ENCODE peak calls at places on chromosomes 11 and 22, in nine cellular contexts. One of them, this sample, is unnamed.
A peak's percentile ranks its signal among the peaks of the same experiment; 100 is the strongest.

GRCh38 chr11:100730266-100730665 is 43.2 kb downstream of the ARHGAP42 start:
- DNase-seq in OCI-LY7: no peak
- DNase-seq in choroid plexus epithelial cell: peak; percentile 41
- DNase-seq in skeletal muscle cell: peak; percentile 23
- DNase-seq in cardiac muscle cell: no peak
- DNase-seq in colonic mucosa: no peak
- DNase-seq in body of pancreas: no peak
- DNase-seq in CD4-positive, alpha-beta memory T cell: no peak
- DNase-seq in CD8-positive, alpha-beta memory T cell: no peak
- DNase-seq in this sample: peak; percentile 94

GRCh38 chr11:118210323-118210722 is 14.5 kb downstream of the JAML start:
- DNase-seq in OCI-LY7: no peak
- DNase-seq in choroid plexus epithelial cell: no peak
- DNase-seq in skeletal muscle cell: no peak
- DNase-seq in cardiac muscle cell: no peak
- DNase-seq in colonic mucosa: no peak
- DNase-seq in body of pancreas: no peak
- DNase-seq in CD4-positive, alpha-beta memory T cell: no peak
- DNase-seq in CD8-positive, alpha-beta memory T cell: no peak
- DNase-seq in this sample: no peak

GRCh38 chr11:19076744-19077589 is 16.4 kb upstream of the MRGPRX2 start:
- DNase-seq in OCI-LY7: peak; percentile 48
- DNase-seq in choroid plexus epithelial cell: peak; percentile 61
- DNase-seq in skeletal muscle cell: no peak
- DNase-seq in cardiac muscle cell: peak; percentile 62
- DNase-seq in colonic mucosa: peak; percentile 73
- DNase-seq in body of pancreas: peak; percentile 74
- DNase-seq in CD4-positive, alpha-beta memory T cell: peak; percentile 36
- DNase-seq in CD8-positive, alpha-beta memory T cell: peak; percentile 65
- DNase-seq in this sample: no peak

GRCh38 chr11:69644071-69644961 is 3.4 kb downstream of the CCND1 start:
- DNase-seq in OCI-LY7: no peak
- DNase-seq in choroid plexus epithelial cell: peak; percentile 96
- DNase-seq in skeletal muscle cell: peak; percentile 91
- DNase-seq in cardiac muscle cell: peak; percentile 74
- DNase-seq in colonic mucosa: peak; percentile 76
- DNase-seq in body of pancreas: peak; percentile 55
- DNase-seq in CD4-positive, alpha-beta memory T cell: no peak
- DNase-seq in CD8-positive, alpha-beta memory T cell: no peak
- DNase-seq in this sample: peak; percentile 55

GRCh38 chr11:64384981-64385952 is 26.3 kb downstream of the RPS6KA4 start:
- DNase-seq in OCI-LY7: peak; percentile 42
- DNase-seq in choroid plexus epithelial cell: no peak
- DNase-seq in skeletal muscle cell: no peak
- DNase-seq in cardiac muscle cell: peak; percentile 48
- DNase-seq in colonic mucosa: no peak
- DNase-seq in body of pancreas: no peak
- DNase-seq in CD4-positive, alpha-beta memory T cell: no peak
- DNase-seq in CD8-positive, alpha-beta memory T cell: no peak
- DNase-seq in this sample: no peak

GRCh38 chr11:76604652-76605241 is 65.8 kb downstream of the LRRC32 start:
- DNase-seq in OCI-LY7: no peak
- DNase-seq in choroid plexus epithelial cell: peak; percentile 57
- DNase-seq in skeletal muscle cell: no peak
- DNase-seq in cardiac muscle cell: no peak
- DNase-seq in colonic mucosa: peak; percentile 63
- DNase-seq in body of pancreas: peak; percentile 73
- DNase-seq in CD4-positive, alpha-beta memory T cell: no peak
- DNase-seq in CD8-positive, alpha-beta memory T cell: peak; percentile 32
- DNase-seq in this sample: no peak

GRCh38 chr11:121723261-121723741 is 270.5 kb upstream of the SORL1-AS1 start:
- DNase-seq in OCI-LY7: no peak
- DNase-seq in choroid plexus epithelial cell: peak; percentile 69
- DNase-seq in skeletal muscle cell: no peak
- DNase-seq in cardiac muscle cell: peak; percentile 21
- DNase-seq in colonic mucosa: no peak
- DNase-seq in body of pancreas: peak; percentile 16
- DNase-seq in CD4-positive, alpha-beta memory T cell: no peak
- DNase-seq in CD8-positive, alpha-beta memory T cell: no peak
- DNase-seq in this sample: no peak

GRCh38 chr11:68002575-68002942 is 1.3 kb downstream of the UNC93B1 start:
- DNase-seq in OCI-LY7: peak; percentile 84
- DNase-seq in choroid plexus epithelial cell: no peak
- DNase-seq in skeletal muscle cell: no peak
- DNase-seq in cardiac muscle cell: no peak
- DNase-seq in colonic mucosa: no peak
- DNase-seq in body of pancreas: no peak
- DNase-seq in CD4-positive, alpha-beta memory T cell: no peak
- DNase-seq in CD8-positive, alpha-beta memory T cell: no peak
- DNase-seq in this sample: no peak

GRCh38 chr11:72111300-72111699 is 1.2 kb downstream of the ANAPC15 start:
- DNase-seq in OCI-LY7: no peak
- DNase-seq in choroid plexus epithelial cell: no peak
- DNase-seq in skeletal muscle cell: no peak
- DNase-seq in cardiac muscle cell: no peak
- DNase-seq in colonic mucosa: no peak
- DNase-seq in body of pancreas: no peak
- DNase-seq in CD4-positive, alpha-beta memory T cell: no peak
- DNase-seq in CD8-positive, alpha-beta memory T cell: no peak
- DNase-seq in this sample: no peak

GRCh38 chr11:72112541-72113136 is at the start of gene ANAPC15:
- DNase-seq in OCI-LY7: peak; percentile 99
- DNase-seq in choroid plexus epithelial cell: peak; percentile 100
- DNase-seq in skeletal muscle cell: peak; percentile 97
- DNase-seq in cardiac muscle cell: peak; percentile 99
- DNase-seq in colonic mucosa: peak; percentile 99
- DNase-seq in body of pancreas: peak; percentile 99
- DNase-seq in CD4-positive, alpha-beta memory T cell: peak; percentile 99
- DNase-seq in CD8-positive, alpha-beta memory T cell: peak; percentile 99
- DNase-seq in this sample: peak; percentile 95

GRCh38 chr11:72114570-72114969 is 2.1 kb upstream of the ANAPC15 start:
- DNase-seq in OCI-LY7: no peak
- DNase-seq in choroid plexus epithelial cell: no peak
- DNase-seq in skeletal muscle cell: no peak
- DNase-seq in cardiac muscle cell: no peak
- DNase-seq in colonic mucosa: no peak
- DNase-seq in body of pancreas: no peak
- DNase-seq in CD4-positive, alpha-beta memory T cell: no peak
- DNase-seq in CD8-positive, alpha-beta memory T cell: no peak
- DNase-seq in this sample: no peak

GRCh38 chr11:72113170-72113808 is 794 bp upstream of the ANAPC15 start:
- DNase-seq in OCI-LY7: no peak
- DNase-seq in choroid plexus epithelial cell: no peak
- DNase-seq in skeletal muscle cell: no peak
- DNase-seq in cardiac muscle cell: no peak
- DNase-seq in colonic mucosa: no peak
- DNase-seq in body of pancreas: no peak
- DNase-seq in CD4-positive, alpha-beta memory T cell: no peak
- DNase-seq in CD8-positive, alpha-beta memory T cell: no peak
- DNase-seq in this sample: no peak

GRCh38 chr11:72111803-72112540 is 523 bp downstream of the ANAPC15 start:
- DNase-seq in OCI-LY7: peak; percentile 99
- DNase-seq in choroid plexus epithelial cell: peak; percentile 100
- DNase-seq in skeletal muscle cell: peak; percentile 97
- DNase-seq in cardiac muscle cell: peak; percentile 99
- DNase-seq in colonic mucosa: peak; percentile 96
- DNase-seq in body of pancreas: peak; percentile 94
- DNase-seq in CD4-positive, alpha-beta memory T cell: peak; percentile 94
- DNase-seq in CD8-positive, alpha-beta memory T cell: peak; percentile 91
- DNase-seq in this sample: peak; percentile 98
- H3K4me3 ChIP-seq in OCI-LY7: peak overlapping the region; percentile 76
- H3K4me3 ChIP-seq in choroid plexus epithelial cell: peak overlapping the region; percentile 87
- H3K4me3 ChIP-seq in skeletal muscle cell: peak overlapping the region; percentile 62
- H3K4me3 ChIP-seq in cardiac muscle cell: peak overlapping the region; percentile 44
- H3K4me3 ChIP-seq in colonic mucosa: peak overlapping the region; percentile 37
- H3K4me3 ChIP-seq in body of pancreas: peak overlapping the region; percentile 42
- H3K4me3 ChIP-seq in CD4-positive, alpha-beta memory T cell: peak overlapping the region; percentile 79
- H3K4me3 ChIP-seq in CD8-positive, alpha-beta memory T cell: peak overlapping the region; percentile 71
- H3K4me3 ChIP-seq in this sample: peak overlapping the region; percentile 76

DNA sequence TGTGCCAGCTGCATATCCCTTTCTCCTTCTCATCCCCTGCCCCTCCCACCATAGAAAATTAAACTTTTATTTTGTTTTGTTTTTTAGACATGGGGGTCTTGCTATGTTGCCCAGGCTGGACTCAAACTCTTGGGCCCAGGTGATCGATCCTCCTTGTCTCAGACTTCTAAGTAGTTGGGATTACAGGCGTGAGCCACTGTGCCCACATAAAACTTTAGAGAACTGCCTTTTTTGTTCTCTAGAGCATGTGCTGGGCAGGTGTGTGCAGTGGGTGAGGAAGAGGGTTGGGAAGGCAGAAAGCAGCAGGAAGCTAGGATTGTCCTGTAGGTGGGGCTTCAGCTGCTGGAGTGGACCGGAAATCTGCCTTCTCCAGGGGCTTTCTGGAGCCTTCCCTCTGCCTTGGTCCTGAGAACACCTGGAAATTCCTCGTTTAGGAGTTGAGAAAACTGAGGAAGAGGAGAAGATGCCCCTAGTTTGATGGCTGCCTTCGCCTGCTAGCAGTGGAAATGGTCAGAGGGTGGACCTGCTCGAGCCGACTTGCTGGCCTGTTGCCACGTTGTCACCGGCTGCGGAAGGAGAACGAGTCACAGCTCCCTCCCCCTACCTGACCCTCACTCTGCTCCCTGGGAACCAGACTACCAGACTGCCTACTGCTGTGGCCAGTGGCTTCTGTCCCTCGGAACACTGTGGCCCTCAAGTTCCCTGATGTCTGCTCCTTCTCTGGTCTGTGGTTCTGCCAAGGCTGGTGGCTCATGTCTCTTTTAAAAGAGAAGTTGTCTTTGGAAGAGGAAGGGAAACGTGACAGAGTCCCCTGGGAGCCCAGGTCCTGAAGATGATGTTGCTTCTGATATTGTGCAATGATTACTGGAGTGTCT is 4.0 kb downstream of the ST14 start:
- DNase-seq in OCI-LY7: peak; percentile 70
- DNase-seq in choroid plexus epithelial cell: no peak
- DNase-seq in skeletal muscle cell: no peak
- DNase-seq in cardiac muscle cell: no peak
- DNase-seq in colonic mucosa: peak; percentile 72
- DNase-seq in body of pancreas: peak; percentile 66
- DNase-seq in CD4-positive, alpha-beta memory T cell: no peak
- DNase-seq in CD8-positive, alpha-beta memory T cell: no peak
- DNase-seq in this sample: no peak
- H3K4me3 ChIP-seq in OCI-LY7: peak overlapping the region; percentile 74
- H3K4me3 ChIP-seq in choroid plexus epithelial cell: no peak overlapping the region
- H3K4me3 ChIP-seq in skeletal muscle cell: no peak overlapping the region
- H3K4me3 ChIP-seq in cardiac muscle cell: no peak overlapping the region
- H3K4me3 ChIP-seq in colonic mucosa: no peak overlapping the region
- H3K4me3 ChIP-seq in body of pancreas: no peak overlapping the region
- H3K4me3 ChIP-seq in CD4-positive, alpha-beta memory T cell: no peak overlapping the region
- H3K4me3 ChIP-seq in CD8-positive, alpha-beta memory T cell: no peak overlapping the region
- H3K4me3 ChIP-seq in this sample: no peak overlapping the region

GRCh38 chr22:19758896-19759458 is 1.6 kb upstream of the TBX1 start:
- DNase-seq in OCI-LY7: no peak
- DNase-seq in choroid plexus epithelial cell: no peak
- DNase-seq in skeletal muscle cell: no peak
- DNase-seq in cardiac muscle cell: no peak
- DNase-seq in colonic mucosa: no peak
- DNase-seq in body of pancreas: no peak
- DNase-seq in CD4-positive, alpha-beta memory T cell: no peak
- DNase-seq in CD8-positive, alpha-beta memory T cell: no peak
- DNase-seq in this sample: no peak

GRCh38 chr22:19757985-19758895 is 2.3 kb upstream of the TBX1 start:
- DNase-seq in OCI-LY7: no peak
- DNase-seq in choroid plexus epithelial cell: no peak
- DNase-seq in skeletal muscle cell: no peak
- DNase-seq in cardiac muscle cell: no peak
- DNase-seq in colonic mucosa: no peak
- DNase-seq in body of pancreas: no peak
- DNase-seq in CD4-positive, alpha-beta memory T cell: no peak
- DNase-seq in CD8-positive, alpha-beta memory T cell: no peak
- DNase-seq in this sample: no peak

GRCh38 chr22:19759994-19760651 is 455 bp upstream of the TBX1 start:
- DNase-seq in OCI-LY7: no peak
- DNase-seq in choroid plexus epithelial cell: no peak
- DNase-seq in skeletal muscle cell: no peak
- DNase-seq in cardiac muscle cell: no peak
- DNase-seq in colonic mucosa: no peak
- DNase-seq in body of pancreas: no peak
- DNase-seq in CD4-positive, alpha-beta memory T cell: no peak
- DNase-seq in CD8-positive, alpha-beta memory T cell: no peak
- DNase-seq in this sample: no peak

GRCh38 chr22:19760652-19761002 is at the start of gene TBX1:
- DNase-seq in OCI-LY7: no peak
- DNase-seq in choroid plexus epithelial cell: no peak
- DNase-seq in skeletal muscle cell: no peak
- DNase-seq in cardiac muscle cell: no peak
- DNase-seq in colonic mucosa: no peak
- DNase-seq in body of pancreas: no peak
- DNase-seq in CD4-positive, alpha-beta memory T cell: no peak
- DNase-seq in CD8-positive, alpha-beta memory T cell: no peak
- DNase-seq in this sample: no peak

DNA sequence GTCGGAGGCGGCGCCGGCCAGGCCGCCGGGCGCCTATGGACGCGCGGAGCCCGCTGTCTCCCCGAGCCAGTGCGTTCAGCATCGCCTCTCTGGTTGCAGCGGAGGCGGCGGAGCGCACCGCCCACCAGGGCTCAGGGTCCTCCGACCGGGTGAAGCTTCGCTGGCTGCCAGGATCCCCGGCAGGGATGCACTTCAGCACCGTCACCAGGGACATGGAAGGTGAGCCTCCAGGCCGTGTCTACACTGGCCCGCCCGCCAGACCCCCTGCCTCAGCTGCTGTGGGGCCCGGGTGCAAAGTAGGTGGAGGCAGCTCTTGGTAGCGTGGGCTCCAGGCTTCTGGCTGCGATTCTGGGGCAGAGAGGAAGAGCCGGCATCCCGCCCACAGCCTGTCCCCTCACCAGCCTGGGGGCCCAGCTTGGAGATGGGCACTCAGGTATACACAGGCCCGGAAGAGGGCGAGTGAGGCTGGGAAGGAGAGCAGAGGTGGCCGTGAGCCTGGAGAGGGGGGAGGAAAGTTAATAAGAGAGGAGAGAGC is 1.1 kb upstream of the TBX1 start:
- DNase-seq in OCI-LY7: no peak
- DNase-seq in choroid plexus epithelial cell: no peak
- DNase-seq in skeletal muscle cell: no peak
- DNase-seq in cardiac muscle cell: no peak
- DNase-seq in colonic mucosa: no peak
- DNase-seq in body of pancreas: no peak
- DNase-seq in CD4-positive, alpha-beta memory T cell: no peak
- DNase-seq in CD8-positive, alpha-beta memory T cell: no peak
- DNase-seq in this sample: no peak
- H3K4me3 ChIP-seq in OCI-LY7: no peak overlapping the region
- H3K4me3 ChIP-seq in choroid plexus epithelial cell: no peak overlapping the region
- H3K4me3 ChIP-seq in skeletal muscle cell: peak overlapping the region; percentile 22
- H3K4me3 ChIP-seq in cardiac muscle cell: no peak overlapping the region
- H3K4me3 ChIP-seq in colonic mucosa: no peak overlapping the region
- H3K4me3 ChIP-seq in body of pancreas: no peak overlapping the region
- H3K4me3 ChIP-seq in CD4-positive, alpha-beta memory T cell: no peak overlapping the region
- H3K4me3 ChIP-seq in CD8-positive, alpha-beta memory T cell: no peak overlapping the region
- H3K4me3 ChIP-seq in this sample: no peak overlapping the region

DNA sequence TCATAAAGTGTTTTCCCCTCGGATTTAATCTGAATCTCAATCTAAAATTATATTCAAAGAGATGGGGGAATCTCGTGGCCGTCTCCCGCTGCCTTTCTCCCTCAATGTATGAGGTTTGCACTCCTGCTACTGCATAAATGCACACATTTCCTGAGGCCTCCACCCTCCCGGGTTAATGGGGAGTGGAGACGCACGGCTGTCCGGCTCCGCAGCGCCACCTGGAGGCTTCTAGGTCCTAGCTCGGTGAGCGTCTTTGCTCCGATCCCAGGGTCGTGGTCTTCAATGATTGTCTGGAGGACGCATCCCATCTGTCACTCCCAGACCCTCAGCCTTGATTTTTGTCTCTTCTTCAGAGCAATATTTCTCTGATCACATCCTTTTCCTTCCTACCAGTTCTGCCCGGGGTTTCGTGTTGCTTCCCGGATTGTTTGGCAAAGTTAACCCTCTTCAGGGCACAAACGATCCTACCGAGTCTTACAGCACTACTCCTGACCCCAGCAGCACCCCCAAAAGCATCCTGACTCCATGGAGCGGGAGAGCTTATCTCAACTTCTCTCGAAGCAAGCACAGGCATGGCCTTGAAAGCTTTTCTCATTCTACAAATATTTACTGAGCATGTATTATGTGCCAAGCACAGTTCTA is at the start of gene LMO1:
- DNase-seq in OCI-LY7: peak; percentile 62
- DNase-seq in choroid plexus epithelial cell: peak; percentile 82
- DNase-seq in skeletal muscle cell: peak; percentile 26
- DNase-seq in cardiac muscle cell: peak; percentile 94
- DNase-seq in colonic mucosa: peak; percentile 83
- DNase-seq in body of pancreas: peak; percentile 81
- DNase-seq in CD4-positive, alpha-beta memory T cell: peak; percentile 58
- DNase-seq in CD8-positive, alpha-beta memory T cell: peak; percentile 70
- DNase-seq in this sample: peak; percentile 11
- H3K4me3 ChIP-seq in OCI-LY7: no peak within 1 kb of the TSS
- H3K4me3 ChIP-seq in choroid plexus epithelial cell: peak within 1 kb of the TSS; percentile 46
- H3K4me3 ChIP-seq in skeletal muscle cell: peak within 1 kb of the TSS; percentile 44
- H3K4me3 ChIP-seq in cardiac muscle cell: peak within 1 kb of the TSS; percentile 32
- H3K4me3 ChIP-seq in colonic mucosa: peak within 1 kb of the TSS; percentile 35
- H3K4me3 ChIP-seq in body of pancreas: peak within 1 kb of the TSS; percentile 11
- H3K4me3 ChIP-seq in CD4-positive, alpha-beta memory T cell: no peak within 1 kb of the TSS
- H3K4me3 ChIP-seq in CD8-positive, alpha-beta memory T cell: peak within 1 kb of the TSS; percentile 34
- H3K4me3 ChIP-seq in this sample: peak within 1 kb of the TSS; percentile 30